ENCODE peak calls at places on chromosomes 3 and 15, in four cellular contexts. F is activated CD4-positive, alpha-beta T cell treated with anti-CD3 and anti-CD28 coated beads for 36 hours; I is GDM1; K is fibroblast of mammary gland. E is an unnamed sample.

GRCh38 chr15:55282284-55282833 is 7.3 kb downstream of the RAB27A start:
- DNase-seq in F (peak), I (no peak), K (peak), E (peak)

GRCh38 chr3:47082519-47082918 is 81.4 kb downstream of the SETD2 start:
- DNase-seq in I (no peak), K (peak), F (no peak), E (peak)

GRCh38 chr3:65479967-65480366 is 558.8 kb downstream of the MAGI1 start:
- DNase-seq in F (no peak), K (peak), I (no peak), E (peak)

GRCh38 chr15:95664435-95664834 is 666.1 kb upstream of the NR2F2 start:
- DNase-seq in K (peak), I (no peak), F (no peak), E (no peak)

GRCh38 chr3:152595975-152596832 is 238.7 kb upstream of the P2RY1 start:
- DNase-seq in I (peak), K (peak), F (no peak), E (peak)

GRCh38 chr3:149288655-149289054 is 44.8 kb downstream of the TM4SF18 start:
- DNase-seq in I (no peak), K (no peak), F (no peak), E (no peak)

GRCh38 chr3:27293954-27294353 is 75.2 kb downstream of the NEK10 start:
- DNase-seq in K (no peak), I (no peak), F (no peak), E (no peak)

GRCh38 chr3:190086191-190086590 is 34.5 kb downstream of the P3H2 start:
- DNase-seq in K (no peak), I (no peak), F (no peak), E (no peak)

GRCh38 chr15:90629217-90629616 is 87.9 kb upstream of the BLM start:
- DNase-seq in F (no peak), I (no peak), K (no peak), E (no peak)

GRCh38 chr15:48592221-48592731 is 53.2 kb downstream of the FBN1 start:
- DNase-seq in F (no peak), K (peak), I (peak), E (peak)

GRCh38 chr15:47246317-47246716 is 471.0 kb upstream of the SEMA6D start:
- DNase-seq in I (no peak), F (no peak), K (no peak), E (no peak)